ENCODE peak calls at places on chromosome 5, in ten cellular contexts. O is nephron progenitor cell; N is RPMI8226; T is activated naive CD8-positive, alpha-beta T cell treated with anti-CD3 and anti-CD28 coated beads, Interleukin-2, amount 50 U/mL, for 16 hours; G is mucosa of descending colon; C is mucosa of gallbladder; I is psoas muscle; D is prostate gland; K is NCI-H524; U is HTR-8/SVneo. H is an unnamed sample.

GRCh38 chr5:132012385-132013005 is 1.0 kb upstream of the ACSL6 start:
- DNase-seq in C (peak; percentile 45), G (peak; percentile 30), T (no peak), O (peak; percentile 92), U (peak; percentile 43), K (no peak), I (peak; percentile 47), N (peak; percentile 39), D (no peak), H (no peak)

GRCh38 chr5:73121109-73121443 is 701 bp downstream of the TMEM171 start:
- DNase-seq in O (no peak), I (no peak), K (no peak), U (peak; percentile 32), G (no peak), N (no peak), T (no peak), C (no peak), D (no peak), H (no peak)

GRCh38 chr5:35785601-35786085 is 71.0 kb upstream of the IL7R start:
- DNase-seq in I (no peak), O (no peak), N (no peak), K (no peak), T (no peak), D (no peak), U (no peak), C (no peak), G (no peak), H (no peak)

GRCh38 chr5:54531536-54531935 is 14.0 kb downstream of the SNX18 start:
- DNase-seq in O (no peak), I (no peak), N (no peak), U (no peak), K (no peak), C (no peak), G (no peak), T (no peak), D (no peak), H (no peak)

GRCh38 chr5:11602298-11602697 is 301.9 kb downstream of the CTNND2 start:
- DNase-seq in K (no peak), G (no peak), T (no peak), N (peak; percentile 8), O (no peak), I (no peak), C (no peak), U (no peak), D (no peak), H (no peak)

GRCh38 chr5:158992104-158992740 is 107.5 kb downstream of the EBF1 start:
- DNase-seq in K (no peak), T (no peak), C (no peak), U (no peak), O (no peak), G (no peak), I (no peak), D (no peak), N (no peak), H (no peak)

GRCh38 chr5:56829137-56829536 is 13.8 kb downstream of the MAP3K1 start:
- DNase-seq in O (no peak), K (no peak), G (no peak), N (peak; percentile 81), T (no peak), D (no peak), I (no peak), U (no peak), C (no peak), H (no peak)

GRCh38 chr5:96146675-96147074 is 185.0 kb upstream of the ELL2 start:
- DNase-seq in D (no peak), K (no peak), N (peak; percentile 60), U (no peak), G (no peak), C (peak; percentile 14), O (no peak), T (no peak), I (no peak), H (no peak)

GRCh38 chr5:76701298-76701697 is 14.6 kb upstream of the F2R start:
- DNase-seq in N (no peak), I (peak; percentile 28), K (no peak), G (no peak), C (no peak), U (peak; percentile 68), T (no peak), O (no peak), D (no peak), H (no peak)

GRCh38 chr5:167702014-167702413 is 589.4 kb upstream of the WWC1 start:
- DNase-seq in C (no peak), O (no peak), T (no peak), D (no peak), N (no peak), G (no peak), K (no peak), I (no peak), U (no peak), H (no peak)

GRCh38 chr5:113112435-113112834 is 135.8 kb downstream of the DCP2 start:
- DNase-seq in U (no peak), I (no peak), K (no peak), C (no peak), G (no peak), T (no peak), O (no peak), N (no peak), D (no peak), H (no peak)

GRCh38 chr5:16626696-16627264 is 10.0 kb upstream of the RETREG1 start:
- DNase-seq in G (no peak), O (no peak), T (no peak), D (no peak), N (no peak), K (no peak), C (no peak), I (no peak), U (no peak), H (no peak)

GRCh38 chr5:110757118-110757729 is 18.4 kb downstream of the SLC25A46 start:
- DNase-seq in N (peak; percentile 62), D (no peak), O (peak; percentile 23), U (no peak), C (peak; percentile 21), T (no peak), G (no peak), K (no peak), I (no peak), H (peak; percentile 51)

GRCh38 chr5:83724915-83725314 is 4.3 kb upstream of the HAPLN1 start:
- DNase-seq in K (peak; percentile 55), D (no peak), T (no peak), U (peak; percentile 12), N (no peak), I (no peak), C (no peak), G (no peak), O (no peak), H (no peak)

GRCh38 chr5:153672347-153673090 is 182.0 kb downstream of the GRIA1 start:
- DNase-seq in C (no peak), I (no peak), O (no peak), N (no peak), T (no peak), D (no peak), G (no peak), K (no peak), U (no peak), H (no peak)

GRCh38 chr5:54088081-54088480 is 222.3 kb downstream of the ARL15 start:
- DNase-seq in O (no peak), N (no peak), K (no peak), D (no peak), U (no peak), I (no peak), G (no peak), T (no peak), C (no peak), H (no peak)